ENCODE peak calls at places on chromosomes 6 and 20, in four cellular contexts. C is Peyer's patch, V is adrenal gland, T is A673. D is an unnamed sample.

GRCh38 chr20:23255658-23256385 is 94.8 kb upstream of the NXT1 start:
- DNase-seq in C (no peak), T (peak; percentile 23), V (no peak), D (no peak)

GRCh38 chr6:91487729-91488392 is 901.0 kb upstream of the MAP3K7 start:
- DNase-seq in V (no peak), T (no peak), C (no peak), D (no peak)

GRCh38 chr20:6831461-6831860 is 64.0 kb downstream of the BMP2 start:
- DNase-seq in T (no peak), V (no peak), C (no peak), D (no peak)

GRCh38 chr20:7841291-7841966 is 98.8 kb downstream of the HAO1 start:
- DNase-seq in V (no peak), T (no peak), C (no peak), D (no peak)

GRCh38 chr6:64217721-64218603 is 582.4 kb downstream of the PHF3 start:
- DNase-seq in V (no peak), T (no peak), C (no peak), D (no peak)

GRCh38 chr6:27753668-27754407 is 158.4 kb downstream of the OR2B2 start:
- DNase-seq in T (peak; percentile 97), C (peak; percentile 72), V (peak; percentile 63), D (peak; percentile 67)

GRCh38 chr20:44035924-44036323 is 121.3 kb downstream of the TOX2 start:
- DNase-seq in V (no peak), C (no peak), T (no peak), D (no peak)

GRCh38 chr6:121436966-121437756 is 1.7 kb downstream of the GJA1 start:
- DNase-seq in V (peak; percentile 68), T (peak; percentile 68), C (no peak), D (no peak)

GRCh38 chr6:53264337-53264736 is 84.4 kb downstream of the ELOVL5 start:
- DNase-seq in C (no peak), V (no peak), T (no peak), D (no peak)

GRCh38 chr6:130453230-130453629 is 87.4 kb downstream of the TMEM200A start:
- DNase-seq in C (no peak), T (no peak), V (no peak), D (no peak)

GRCh38 chr6:170096803-170097504 is 193.9 kb downstream of the DLL1 start:
- DNase-seq in T (no peak), V (peak; percentile 6), C (no peak), D (no peak)

GRCh38 chr20:11891081-11891826 is 26.4 kb upstream of the BTBD3 start:
- DNase-seq in V (peak; percentile 57), C (no peak), T (peak; percentile 76), D (peak; percentile 23)

GRCh38 chr20:15185913-15186312 is 848.5 kb upstream of the FLRT3 start:
- DNase-seq in V (no peak), T (no peak), C (no peak), D (no peak)

GRCh38 chr20:8394308-8394945 is 262.4 kb downstream of the PLCB1 start:
- DNase-seq in T (no peak), C (no peak), V (no peak), D (peak; percentile 97)

GRCh38 chr6:75376347-75377024 is 91.9 kb upstream of the TMEM30A start:
- DNase-seq in V (no peak), C (no peak), T (no peak), D (no peak)

GRCh38 chr6:164039954-164040375 is 625.4 kb downstream of the QKI start:
- DNase-seq in T (no peak), V (peak; percentile 48), C (peak; percentile 18), D (no peak)

GRCh38 chr6:19713411-19713810 is 123.8 kb upstream of the ID4 start:
- DNase-seq in V (no peak), C (no peak), T (no peak), D (no peak)

GRCh38 chr20:31823360-31824124 is 4.4 kb downstream of the MYLK2 start:
- DNase-seq in V (no peak), C (no peak), T (no peak), D (no peak)
- H3K4me3 ChIP-seq in V (no peak overlapping the region), C (no peak overlapping the region), T (no peak overlapping the region), D (no peak overlapping the region)

GRCh38 chr6:1474205-1474604 is 84.8 kb downstream of the FOXF2 start:
- DNase-seq in C (no peak), V (no peak), T (no peak), D (no peak)
- TF ChIP-seq CTCF in C (no peak), V (no peak), T (no peak), D (no peak)

DNA sequence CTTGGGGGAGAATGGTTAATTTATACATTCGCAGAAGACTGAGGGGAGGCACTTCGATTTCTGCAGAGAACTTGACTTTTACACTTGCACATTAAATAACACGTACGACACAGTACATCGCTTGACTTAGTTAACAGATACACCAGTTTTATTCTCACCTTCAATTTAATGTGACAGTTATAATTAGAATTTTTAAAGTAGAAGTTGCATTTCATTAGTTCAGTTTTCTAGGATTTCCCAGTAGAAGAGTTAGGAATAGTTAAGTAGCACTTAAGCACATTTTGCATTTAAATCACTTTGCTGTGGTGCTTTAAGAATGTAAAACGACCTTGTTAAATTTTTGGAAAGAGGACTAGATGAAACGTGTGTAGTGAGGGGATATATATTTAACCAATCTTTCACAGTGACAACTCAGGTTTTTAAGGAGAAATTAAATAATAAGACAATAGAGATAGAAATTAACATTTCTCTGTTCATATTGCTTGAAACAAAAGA is 1.7 kb upstream of the BEND3 start:
- DNase-seq in C (no peak), V (no peak), T (no peak), D (no peak)
- H3K4me3 ChIP-seq in C (no peak overlapping the region), V (no peak overlapping the region), T (no peak overlapping the region), D (no peak overlapping the region)

GRCh38 chr6:124432632-124433031 is 529.6 kb upstream of the RNF217 start:
- DNase-seq in V (no peak), T (no peak), C (no peak), D (no peak)

GRCh38 chr6:124434416-124434815 is 527.8 kb upstream of the RNF217 start:
- DNase-seq in T (no peak), V (no peak), C (no peak), D (no peak)

GRCh38 chr6:124433369-124434064 is 528.7 kb upstream of the RNF217 start:
- DNase-seq in C (no peak), T (no peak), V (no peak), D (no peak)

DNA sequence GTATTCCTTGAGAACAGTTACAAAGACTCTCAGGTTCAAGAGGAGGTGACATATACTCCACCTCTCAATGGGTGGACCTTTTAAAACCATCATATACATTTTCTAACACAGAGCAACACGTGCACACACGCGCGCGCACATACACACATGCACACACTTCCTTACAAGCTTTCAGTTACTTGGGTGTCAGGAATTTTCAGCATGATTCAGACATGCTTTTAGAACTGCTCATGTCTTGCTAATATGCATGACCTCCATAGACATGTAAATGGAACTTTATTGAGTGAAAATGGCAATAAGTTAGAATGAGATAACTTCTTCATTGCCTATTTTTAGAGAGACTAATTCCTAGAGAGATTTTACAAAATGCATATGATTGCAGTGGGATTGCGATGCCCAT is 531.5 kb upstream of the RNF217 start:
- DNase-seq in V (no peak), T (no peak), C (no peak), D (no peak)
- TF ChIP-seq CTCF in V (no peak), T (no peak), C (no peak), D (no peak)

DNA sequence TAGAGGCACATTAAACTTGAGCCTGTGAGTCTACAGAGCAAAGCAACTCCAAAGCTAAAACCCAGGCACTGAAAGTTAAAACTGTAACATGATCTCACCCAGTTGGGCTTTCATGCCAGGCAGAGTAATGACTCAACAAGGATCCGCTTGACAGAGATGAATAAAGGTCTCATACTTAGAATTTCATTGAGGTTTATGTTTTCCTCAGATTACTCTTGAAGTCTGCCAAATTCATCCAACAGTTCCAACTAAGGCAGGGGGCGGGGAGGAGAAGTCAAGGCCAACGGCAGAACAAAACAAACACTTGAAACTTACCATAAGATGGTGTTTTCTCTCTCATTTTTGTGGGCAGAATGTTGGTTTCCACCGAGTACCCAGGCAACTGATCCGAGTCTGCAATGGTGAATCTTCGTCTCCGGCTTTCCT is 54.0 kb upstream of the IPCEF1 start:
- DNase-seq in C (no peak), V (peak; percentile 58), T (peak; percentile 88), D (no peak)
- H3K4me3 ChIP-seq in C (no peak overlapping the region), V (no peak overlapping the region), T (no peak overlapping the region), D (no peak overlapping the region)

GRCh38 chr6:94443701-94444100 is 1024.3 kb upstream of the EPHA7 start:
- DNase-seq in T (no peak), V (no peak), C (no peak), D (no peak)
- TF ChIP-seq CTCF in T (no peak), V (no peak), C (no peak), D (no peak)

DNA sequence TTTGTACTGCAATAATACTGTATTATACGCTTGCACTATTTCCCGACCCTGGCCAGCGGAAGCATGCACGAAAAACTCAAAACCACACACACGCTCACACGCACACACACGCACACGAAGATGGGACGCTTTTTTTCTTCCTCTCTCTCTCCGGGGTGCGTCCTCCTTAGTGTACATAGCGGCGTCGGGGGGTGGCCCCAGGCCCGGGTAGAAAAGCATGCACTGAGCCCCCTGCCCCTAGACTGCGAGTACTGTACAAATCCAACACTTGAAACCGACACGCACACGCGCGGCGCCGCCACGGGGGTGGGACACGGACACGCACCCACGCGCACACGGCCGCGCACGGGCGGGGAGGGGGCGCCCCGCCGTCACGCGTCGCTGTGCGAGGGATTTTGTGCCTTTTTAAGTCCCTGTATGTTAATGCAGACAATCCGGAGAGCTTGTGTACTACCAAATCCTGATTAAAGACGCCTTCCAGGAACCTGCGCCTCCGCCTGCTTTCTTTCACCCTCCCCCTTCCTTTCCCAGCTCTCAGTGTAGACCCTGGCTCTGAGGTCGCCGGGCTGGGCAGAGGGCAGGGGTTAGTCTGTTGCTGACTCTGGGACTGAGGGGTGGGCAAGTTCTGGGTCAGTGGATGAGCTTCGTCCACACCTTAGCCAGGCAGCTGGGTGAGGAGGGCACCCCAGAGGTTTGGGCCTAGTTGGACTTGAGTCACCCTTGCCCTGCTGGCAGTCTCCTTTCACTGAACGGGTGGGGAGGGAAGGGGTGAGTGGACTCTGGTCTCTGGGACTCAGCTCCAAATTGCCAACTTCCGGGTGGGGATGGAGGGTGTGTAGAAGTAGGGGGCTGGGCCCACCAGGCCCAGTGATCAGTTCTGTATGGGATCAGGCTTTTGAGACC is 21.6 kb upstream of the SLC22A7 start:
- DNase-seq in C (no peak), V (no peak), T (no peak), D (peak; percentile 37)
- H3K4me3 ChIP-seq in C (peak overlapping the region; percentile 60), V (no peak overlapping the region), T (peak overlapping the region; percentile 45), D (peak overlapping the region; percentile 13)

D was measured in HL-60.